ENCODE peak calls at places on chromosome 14, in seven cellular contexts. L, F, O, M, U, I and N are unnamed samples.

GRCh38 chr14:76245097-76245496 is 93.4 kb downstream of the GPATCH2L start:
- DNase-seq in O (no peak), L (no peak), M (peak; percentile 22), U (no peak), F (peak; percentile 40), I (no peak), N (no peak)

GRCh38 chr14:102195446-102195845 is 55.7 kb downstream of the WDR20 start:
- DNase-seq in M (no peak), U (no peak), O (no peak), I (no peak), F (no peak), L (no peak), N (no peak)

GRCh38 chr14:53003776-53004175 is 52.9 kb upstream of the FERMT2 start:
- DNase-seq in F (no peak), L (no peak), O (no peak), I (no peak), U (no peak), M (no peak), N (no peak)

GRCh38 chr14:55807059-55807499 is 227.1 kb downstream of the KTN1 start:
- DNase-seq in M (peak; percentile 86), U (no peak), I (no peak), F (peak; percentile 87), O (peak; percentile 83), L (peak; percentile 81), N (peak; percentile 66)

GRCh38 chr14:75221797-75222196 is 45.4 kb upstream of the TMED10 start:
- DNase-seq in L (no peak), U (no peak), M (no peak), I (no peak), F (no peak), O (peak; percentile 26), N (no peak)

GRCh38 chr14:101844752-101845151 is 83.2 kb downstream of the PPP2R5C start:
- DNase-seq in L (no peak), F (no peak), M (no peak), O (no peak), U (no peak), I (no peak), N (no peak)

GRCh38 chr14:54676822-54677708 is 110.1 kb downstream of the SAMD4A start:
- DNase-seq in O (peak; percentile 50), L (peak; percentile 68), U (peak; percentile 78), M (peak; percentile 99), I (peak; percentile 92), F (peak; percentile 99), N (peak; percentile 91)

GRCh38 chr14:37970696-37971095 is 237.0 kb upstream of the SSTR1 start:
- DNase-seq in M (no peak), O (no peak), F (no peak), L (no peak), U (no peak), I (no peak), N (no peak)

GRCh38 chr14:52078093-52078492 is 9.2 kb upstream of the NID2 start:
- DNase-seq in F (peak; percentile 89), O (peak; percentile 41), M (peak; percentile 72), U (no peak), I (no peak), L (no peak), N (no peak)

GRCh38 chr14:53596845-53597525 is 359.6 kb downstream of the BMP4 start:
- DNase-seq in L (no peak), I (no peak), M (no peak), U (no peak), O (no peak), F (peak; percentile 65), N (no peak)

GRCh38 chr14:100522616-100523021 is 64.6 kb downstream of the BEGAIN start:
- DNase-seq in O (no peak), I (no peak), U (peak; percentile 62), F (no peak), M (no peak), L (peak; percentile 3), N (peak; percentile 66)
- TF ChIP-seq CTCF in O (no peak), I (no peak), U (no peak), F (no peak), M (no peak), L (no peak), N (no peak)

GRCh38 chr14:28759658-28760313 is 6.8 kb upstream of the FOXG1 start:
- DNase-seq in U (peak; percentile 76), O (no peak), M (no peak), F (no peak), L (no peak), I (peak; percentile 67), N (no peak)
- TF ChIP-seq EZH2 in U (peak; percentile 97), O (no peak), M (peak; percentile 55), F (no peak), L (peak; percentile 98), I (peak; percentile 89), N (peak; percentile 94)

GRCh38 chr14:90592655-90593054 is 195.8 kb downstream of the CALM1 start:
- DNase-seq in M (no peak), O (no peak), L (no peak), U (no peak), I (no peak), F (no peak), N (no peak)

GRCh38 chr14:90597961-90598360 is 201.1 kb downstream of the CALM1 start:
- DNase-seq in M (no peak), F (no peak), U (no peak), O (no peak), I (no peak), L (no peak), N (no peak)

GRCh38 chr14:90596733-90597132 is 199.9 kb downstream of the CALM1 start:
- DNase-seq in F (no peak), L (no peak), O (no peak), U (no peak), M (no peak), I (no peak), N (no peak)

GRCh38 chr14:90587918-90588317 is 191.1 kb downstream of the CALM1 start:
- DNase-seq in I (no peak), O (no peak), U (no peak), F (no peak), L (no peak), M (no peak), N (no peak)

GRCh38 chr14:90593254-90594040 is 196.6 kb downstream of the CALM1 start:
- DNase-seq in U (no peak), F (no peak), M (no peak), I (no peak), L (no peak), O (no peak), N (no peak)
- H3K36me3 ChIP-seq in U (no peaks in the 10 kb centered on the region), F (no peaks in the 10 kb centered on the region), M (no peaks in the 10 kb centered on the region), I (no peaks in the 10 kb centered on the region), L (no peaks in the 10 kb centered on the region), O (no peaks in the 10 kb centered on the region), N (no peaks in the 10 kb centered on the region)

DNA sequence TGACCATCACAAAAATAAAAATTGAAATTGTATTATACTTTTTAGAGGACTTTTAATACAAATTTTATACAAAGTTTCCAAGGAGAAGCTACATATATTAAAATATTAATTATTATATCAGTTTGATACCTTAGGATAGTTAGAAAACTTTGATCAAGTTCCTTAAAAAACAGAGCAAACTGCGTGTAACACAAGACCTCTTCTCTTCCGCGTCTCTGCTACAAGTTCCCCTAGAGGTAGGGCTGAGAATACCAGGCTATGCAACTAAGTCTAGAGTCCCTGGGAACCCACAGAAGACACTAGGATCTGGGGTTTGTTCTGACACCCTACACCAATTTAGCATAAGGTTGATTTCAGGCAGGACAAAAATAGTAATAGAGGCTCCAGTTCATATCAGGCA is 319.0 kb downstream of the FOXG1 start:
- DNase-seq in O (no peak), I (peak; percentile 74), L (peak; percentile 26), U (peak; percentile 49), F (peak; percentile 41), M (no peak), N (peak; percentile 11)
- TF ChIP-seq CTCF in O (no peak), I (peak; percentile 50), L (peak; percentile 22), U (peak; percentile 44), F (peak; percentile 45), M (peak; percentile 58), N (peak; percentile 43)

GRCh38 chr14:59919582-59920377 is at the start of gene LRRC9:
- DNase-seq in L (peak; percentile 92), U (peak; percentile 97), F (no peak), M (peak; percentile 28), I (peak; percentile 97), O (no peak), N (peak; percentile 52)
- TF ChIP-seq EZH2 in L (no peak), U (peak; percentile 41), F (peak; percentile 63), M (peak; percentile 90), I (no peak), O (no peak), N (no peak)

GRCh38 chr14:104756477-104757237 is 3.7 kb downstream of the SIVA1 start:
- DNase-seq in I (no peak), F (no peak), M (no peak), U (no peak), L (no peak), O (no peak), N (no peak)
- H3K36me3 ChIP-seq in I (no peaks in the 10 kb centered on the region), F (peaks cover 30% of the 10 kb centered on the region), M (peaks cover 29% of the 10 kb centered on the region), U (no peaks in the 10 kb centered on the region), L (no peaks in the 10 kb centered on the region), O (peaks cover 3% of the 10 kb centered on the region), N (peaks cover 20% of the 10 kb centered on the region)

DNA sequence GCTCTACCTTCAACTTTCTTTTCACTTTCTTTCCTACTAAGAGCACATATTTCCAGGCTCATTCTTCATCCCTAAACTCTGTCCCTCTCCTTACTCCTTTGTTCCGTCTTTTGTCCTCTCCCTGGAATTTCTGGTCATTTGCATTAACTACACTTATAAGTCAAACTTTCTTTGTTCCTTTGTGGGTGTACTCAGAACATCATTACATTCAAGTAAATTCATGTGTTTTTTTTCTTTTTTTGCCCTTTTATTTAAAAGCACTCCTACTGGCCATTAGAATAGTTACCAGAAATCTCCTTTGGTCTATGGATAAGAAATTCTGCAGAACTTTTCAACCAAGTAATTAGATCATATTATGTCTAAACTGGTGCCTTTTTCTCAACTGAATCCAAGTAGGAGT is 802.6 kb downstream of the DIO2 start:
- DNase-seq in O (no peak), F (no peak), U (peak; percentile 57), M (no peak), L (no peak), I (peak; percentile 36), N (no peak)
- TF ChIP-seq CTCF in O (no peak), F (no peak), U (peak; percentile 44), M (peak; percentile 12), L (no peak), I (peak; percentile 48), N (no peak)

DNA sequence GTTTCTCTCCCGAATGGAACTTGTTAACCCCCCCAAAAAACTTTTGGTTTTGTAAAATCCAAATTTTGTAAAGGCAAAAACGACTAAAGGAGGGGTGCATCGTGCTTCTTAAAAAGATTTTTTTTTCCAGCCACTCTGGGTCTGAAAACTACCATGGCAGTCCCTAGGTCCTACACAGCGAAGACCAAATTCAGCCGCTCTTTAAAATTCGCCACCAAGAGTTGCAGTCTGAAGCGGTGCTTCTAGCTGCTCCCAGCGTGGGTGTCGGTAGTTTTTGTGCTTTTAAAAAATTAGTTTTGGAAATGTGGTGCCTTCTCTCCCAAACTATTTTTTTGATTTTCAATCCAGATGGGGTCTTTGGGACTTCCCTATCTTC is 890 bp upstream of the GSC start:
- DNase-seq in L (no peak), I (peak; percentile 34), F (no peak), U (peak; percentile 62), O (no peak), M (no peak), N (no peak)
- TF ChIP-seq EZH2 in L (no peak), I (peak; percentile 83), F (no peak), U (no peak), O (no peak), M (no peak), N (no peak)